ENCODE peak calls at places on chromosomes 2 and 18, in four cellular contexts. F is ureter, S is GM13976, Z is thoracic aorta. I is an unnamed sample.

GRCh38 chr18:48095726-48096125 is 165.3 kb upstream of the SMAD2 start:
- DNase-seq in S (no peak), Z (no peak), F (no peak), I (no peak)

GRCh38 chr18:36623681-36624080 is 205.1 kb downstream of the TPGS2 start:
- DNase-seq in F (no peak), Z (no peak), S (no peak), I (no peak)

GRCh38 chr2:100106460-100106859 is 35.9 kb downstream of the AFF3 start:
- DNase-seq in S (no peak), Z (no peak), F (peak), I (no peak)

GRCh38 chr18:76984193-76985155 is 148.1 kb downstream of the MBP start:
- DNase-seq in S (no peak), F (peak), Z (no peak), I (no peak)

GRCh38 chr2:55017880-55018279 is 32.4 kb downstream of the RTN4 start:
- DNase-seq in Z (no peak), S (no peak), F (no peak), I (no peak)

GRCh38 chr2:103788875-103789715 is 1027.3 kb downstream of the TMEM182 start:
- DNase-seq in F (no peak), Z (no peak), S (no peak), I (no peak)

GRCh38 chr18:73124165-73124564 is 256.4 kb upstream of the NETO1 start:
- DNase-seq in S (no peak), F (no peak), Z (no peak), I (no peak)

GRCh38 chr2:210288376-210288775 is 26.6 kb downstream of the MYL1 start:
- DNase-seq in Z (no peak), F (no peak), S (no peak), I (no peak)

GRCh38 chr2:48946444-48947048 is 191.0 kb upstream of the LHCGR start:
- DNase-seq in S (peak), Z (peak), F (peak), I (peak)

GRCh38 chr2:12700989-12701388 is 15.7 kb upstream of the TRIB2 start:
- DNase-seq in Z (no peak), S (no peak), F (no peak), I (no peak)

GRCh38 chr2:73736855-73737779 is at the start of gene TPRKB:
- DNase-seq in Z (peak), S (peak), F (peak), I (peak)

GRCh38 chr18:72652990-72653593 is 109.0 kb upstream of the CBLN2 start:
- DNase-seq in Z (no peak), S (peak), F (no peak), I (no peak)

GRCh38 chr2:189526241-189526640 is 54.3 kb downstream of the SLC40A1 start:
- DNase-seq in S (no peak), Z (no peak), F (no peak), I (no peak)

GRCh38 chr2:9673914-9674481 is 43.2 kb upstream of the YWHAQ start:
- DNase-seq in S (no peak), F (no peak), Z (no peak), I (no peak)

GRCh38 chr2:66578853-66579158 is 143.9 kb downstream of the MEIS1 start:
- DNase-seq in Z (no peak), F (no peak), S (no peak), I (no peak)

GRCh38 chr2:66103581-66103980 is 331.3 kb upstream of the MEIS1 start:
- DNase-seq in F (no peak), S (no peak), Z (no peak), I (no peak)

GRCh38 chr2:218853766-218854165 is 5.8 kb upstream of the WNT6 start:
- DNase-seq in Z (no peak), S (no peak), F (no peak), I (no peak)

GRCh38 chr18:34242739-34243138 is 18.0 kb upstream of the NOL4 start:
- DNase-seq in Z (no peak), S (no peak), F (no peak), I (no peak)